ENCODE peak calls at places on chromosomes 16 and 17, in six cellular contexts. S is IMR-90, I is K562, L is A673, V is brain microvascular endothelial cell, K is cardiac muscle cell. E is an unnamed sample.

GRCh38 chr17:57608369-57609124 is 136.6 kb downstream of the CCDC182 start:
- DNase-seq in S (no peak), I (no peak), L (no peak), V (no peak), K (no peak), E (no peak)

GRCh38 chr16:22353188-22353919 is 21.1 kb downstream of the CDR2 start:
- DNase-seq in S (peak; percentile 89), I (peak; percentile 68), L (peak; percentile 83), V (peak; percentile 62), K (peak; percentile 81), E (peak; percentile 58)

GRCh38 chr17:57461082-57461481 is 204.8 kb downstream of the MSI2 start:
- DNase-seq in S (peak; percentile 52), I (no peak), L (no peak), V (no peak), K (no peak), E (peak; percentile 65)

GRCh38 chr16:1613240-1613639 is 1.1 kb downstream of the CRAMP1 start:
- DNase-seq in S (no peak), I (peak; percentile 43), L (no peak), V (no peak), K (no peak), E (peak; percentile 16)

GRCh38 chr17:16327018-16327417 is 26.3 kb downstream of the CENPV start:
- DNase-seq in S (no peak), I (no peak), L (no peak), V (no peak), K (no peak), E (no peak)

GRCh38 chr16:85750021-85750826 is 672 bp downstream of the C16orf74 start:
- DNase-seq in S (peak; percentile 46), I (no peak), L (peak; percentile 80), V (no peak), K (peak; percentile 70), E (peak; percentile 37)

GRCh38 chr16:15689290-15689689 is 39.2 kb downstream of the NDE1 start:
- DNase-seq in S (peak; percentile 49), I (no peak), L (no peak), V (peak; percentile 24), K (no peak), E (no peak)

GRCh38 chr17:64615025-64615677 is 47.0 kb downstream of the SMURF2 start:
- DNase-seq in S (peak; percentile 80), I (no peak), L (no peak), V (no peak), K (peak; percentile 73), E (no peak)

GRCh38 chr17:1755993-1756306 is 5.9 kb upstream of the SERPINF1 start:
- DNase-seq in S (no peak), I (peak; percentile 53), L (no peak), V (no peak), K (no peak), E (no peak)

GRCh38 chr16:3514621-3515020 is 13.8 kb downstream of the CLUAP1 start:
- DNase-seq in S (peak; percentile 89), I (peak; percentile 13), L (no peak), V (peak; percentile 74), K (peak; percentile 20), E (peak; percentile 23)

GRCh38 chr16:46853713-46854443 is 22.9 kb upstream of the C16orf87 start:
- DNase-seq in S (peak; percentile 69), I (peak; percentile 77), L (peak; percentile 79), V (peak; percentile 68), K (peak; percentile 83), E (peak; percentile 76)

GRCh38 chr17:79951361-79952264 is 84.1 kb downstream of the TBC1D16 start:
- DNase-seq in S (peak; percentile 89), I (no peak), L (peak; percentile 86), V (peak; percentile 94), K (peak; percentile 94), E (no peak)

GRCh38 chr17:12067425-12067824 is 46.7 kb downstream of the MAP2K4 start:
- DNase-seq in S (no peak), I (no peak), L (no peak), V (no peak), K (no peak), E (no peak)

GRCh38 chr17:44677136-44677535 is 12.4 kb downstream of the CCDC43 start:
- DNase-seq in S (peak; percentile 47), I (no peak), L (no peak), V (no peak), K (no peak), E (no peak)

DNA sequence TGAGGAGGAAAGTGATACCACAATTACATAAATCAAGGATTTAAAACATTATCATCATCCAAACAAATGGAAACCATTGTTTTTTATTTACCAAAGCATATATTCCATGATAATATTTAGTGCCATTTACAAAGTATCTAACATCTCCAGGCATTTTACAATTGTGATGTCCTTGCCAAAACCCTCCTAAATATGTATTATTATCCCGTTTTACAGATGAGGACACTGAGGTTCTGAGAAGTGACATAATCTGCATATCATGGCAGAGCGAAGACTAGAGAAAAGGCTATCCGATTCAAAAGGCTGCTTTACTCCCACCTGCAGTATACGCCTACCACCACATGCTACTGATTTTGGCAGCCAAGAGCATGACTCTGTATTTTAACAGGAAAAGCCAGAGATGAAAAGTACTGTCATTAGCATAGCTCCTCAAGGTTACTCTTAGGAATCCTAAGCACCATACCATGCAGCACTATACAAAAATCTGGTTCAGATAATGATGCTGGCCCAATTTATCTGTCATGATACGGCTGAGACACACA is 301.4 kb downstream of the CA10 start:
- DNase-seq in S (no peak), I (no peak), L (peak; percentile 33), V (no peak), K (no peak), E (no peak)
- TF ChIP-seq CTCF in S (no peak), I (no peak), L (peak; percentile 11), V (no peak), K (no peak), E (no peak)

DNA sequence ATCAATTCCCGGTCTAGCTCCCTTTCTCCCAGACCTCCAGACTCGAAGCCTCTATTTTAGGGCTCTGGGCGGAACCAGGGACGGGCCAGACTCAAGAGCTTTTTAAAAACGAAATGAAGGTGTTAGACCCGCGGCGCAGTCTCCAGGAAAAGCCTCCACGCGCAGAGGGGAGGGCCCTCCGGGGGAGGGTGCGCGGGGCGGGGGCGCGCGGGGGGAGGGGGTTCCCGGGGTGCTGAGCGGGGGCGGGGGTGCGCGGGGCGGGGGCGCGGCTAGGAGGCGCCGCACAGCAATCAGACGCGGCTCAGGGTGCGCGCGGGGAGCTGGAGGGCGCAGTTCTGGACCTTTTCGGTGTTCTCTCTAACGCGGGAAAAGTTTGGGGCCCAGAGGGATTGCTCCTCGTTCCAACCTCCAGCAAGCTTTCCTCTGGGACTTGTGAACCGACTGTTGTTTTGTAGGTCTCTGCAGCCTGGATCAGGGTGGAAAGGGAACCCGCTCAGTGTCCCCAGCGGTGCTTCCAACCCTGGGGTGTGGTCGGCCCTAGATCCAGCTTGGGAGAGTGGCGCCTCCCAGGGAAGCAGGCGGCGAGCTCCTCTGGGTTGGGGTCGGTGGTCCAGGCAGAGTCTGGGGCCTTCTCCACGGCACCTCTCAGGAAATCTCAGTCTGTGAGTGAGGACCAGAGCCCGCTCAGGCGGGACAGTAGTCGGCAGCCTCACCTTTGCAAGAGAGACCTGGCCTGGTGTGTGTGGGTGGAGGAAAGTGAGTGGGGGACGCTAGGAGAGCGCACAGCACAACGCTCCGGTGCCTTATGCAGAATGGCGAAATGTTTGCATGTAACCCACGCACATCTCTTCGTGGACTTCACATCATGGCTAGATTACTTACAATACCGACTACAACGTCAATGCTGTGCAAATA is 2.0 kb downstream of the AHSP start:
- DNase-seq in S (no peak), I (peak; percentile 50), L (peak; percentile 10), V (no peak), K (no peak), E (no peak)
- H3K4me3 ChIP-seq in S (peak overlapping the region; percentile 40), I (peak overlapping the region; percentile 28), L (peak overlapping the region; percentile 27), V (no peak overlapping the region), K (peak overlapping the region; percentile 29), E (no peak overlapping the region)

GRCh38 chr17:385195-385835 is 32.7 kb upstream of the RPH3AL start:
- DNase-seq in S (no peak), I (no peak), L (peak; percentile 68), V (no peak), K (peak; percentile 28), E (peak; percentile 10)
- TF ChIP-seq CTCF in S (no peak), I (no peak), L (no peak), V (no peak), K (no peak), E (no peak)

DNA sequence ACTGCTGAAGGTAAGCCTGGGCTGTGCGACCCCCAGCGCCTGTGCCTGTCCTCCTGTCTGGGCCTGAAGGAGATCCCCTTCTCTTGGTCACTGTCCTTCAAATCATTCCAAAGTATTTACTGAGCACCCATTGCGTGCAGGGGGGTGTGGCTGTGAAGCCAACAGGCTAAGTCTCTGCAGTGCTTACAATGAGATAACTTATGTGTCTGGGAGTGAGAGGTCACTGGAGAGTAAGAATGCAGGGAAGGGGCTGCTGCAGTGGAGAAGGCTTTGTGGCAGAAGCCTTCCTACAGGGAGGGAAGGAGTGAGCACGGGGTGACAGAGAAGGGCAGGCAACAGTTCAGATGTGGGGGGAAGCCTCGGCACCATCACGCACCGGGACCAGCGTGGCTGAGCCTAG is 11.2 kb upstream of the SMIM5 start:
- DNase-seq in S (peak; percentile 3), I (peak; percentile 27), L (no peak), V (no peak), K (no peak), E (no peak)
- H3K4me3 ChIP-seq in S (no peak overlapping the region), I (no peak overlapping the region), L (no peak overlapping the region), V (no peak overlapping the region), K (no peak overlapping the region), E (no peak overlapping the region)

DNA sequence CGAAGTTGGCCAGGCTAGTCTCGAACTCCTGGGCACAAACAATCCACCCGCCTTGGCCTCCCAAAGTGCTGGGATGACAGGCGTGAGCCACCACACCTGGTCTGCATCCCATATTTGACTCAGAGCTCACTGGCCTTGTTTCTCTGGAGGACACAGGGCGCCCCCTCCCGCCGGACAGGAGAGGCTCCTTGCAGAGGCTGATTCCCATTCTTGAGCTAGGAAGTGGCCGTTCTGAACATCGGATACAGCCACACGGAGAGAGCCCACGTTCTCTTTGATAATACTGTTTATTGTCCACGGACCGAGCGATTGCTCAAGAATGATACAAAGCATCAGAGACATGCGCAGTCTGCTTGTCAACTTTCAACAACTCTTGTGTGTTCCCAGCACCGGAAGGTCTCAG is 12.1 kb upstream of the USP36 start:
- DNase-seq in S (peak; percentile 64), I (peak; percentile 76), L (no peak), V (no peak), K (peak; percentile 57), E (no peak)
- TF ChIP-seq CTCF in S (peak; percentile 29), I (peak; percentile 75), L (no peak), V (peak; percentile 33), K (peak; percentile 21), E (no peak)